ENCODE peak calls at places on chromosomes 13 and 19, in six cellular contexts. One of them, this sample, is unnamed.

GRCh38 chr13:58619396-58620113 is 988.0 kb downstream of the PCDH17 start:
- DNase-seq in kidney glomerular epithelial cell: no peak
- DNase-seq in neural crest cell: no peak
- DNase-seq in adrenal gland: no peak
- DNase-seq in body of pancreas: no peak
- DNase-seq in suprapubic skin: no peak
- DNase-seq in this sample: no peak

GRCh38 chr13:19959141-19959830 is 759 bp downstream of the ZMYM2 start:
- DNase-seq in kidney glomerular epithelial cell: peak; percentile 8
- DNase-seq in neural crest cell: peak; percentile 45
- DNase-seq in adrenal gland: peak; percentile 60
- DNase-seq in body of pancreas: peak; percentile 63
- DNase-seq in suprapubic skin: peak; percentile 84
- DNase-seq in this sample: peak; percentile 58

GRCh38 chr19:4717191-4717965 is 6.3 kb downstream of the DPP9 start:
- DNase-seq in kidney glomerular epithelial cell: no peak
- DNase-seq in neural crest cell: no peak
- DNase-seq in adrenal gland: no peak
- DNase-seq in body of pancreas: no peak
- DNase-seq in suprapubic skin: no peak
- DNase-seq in this sample: peak; percentile 95

GRCh38 chr13:45500492-45501174 is 35.9 kb downstream of the COG3 start:
- DNase-seq in kidney glomerular epithelial cell: peak; percentile 92
- DNase-seq in neural crest cell: no peak
- DNase-seq in adrenal gland: no peak
- DNase-seq in body of pancreas: no peak
- DNase-seq in suprapubic skin: no peak
- DNase-seq in this sample: no peak

GRCh38 chr19:8552810-8553209 is 24.4 kb downstream of the MYO1F start:
- DNase-seq in kidney glomerular epithelial cell: no peak
- DNase-seq in neural crest cell: peak; percentile 31
- DNase-seq in adrenal gland: no peak
- DNase-seq in body of pancreas: no peak
- DNase-seq in suprapubic skin: no peak
- DNase-seq in this sample: no peak

GRCh38 chr13:26459276-26460131 is 98.0 kb upstream of the WASF3 start:
- DNase-seq in kidney glomerular epithelial cell: no peak
- DNase-seq in neural crest cell: no peak
- DNase-seq in adrenal gland: no peak
- DNase-seq in body of pancreas: no peak
- DNase-seq in suprapubic skin: no peak
- DNase-seq in this sample: no peak

GRCh38 chr19:10353793-10354391 is 14.5 kb upstream of the ICAM3 start:
- DNase-seq in kidney glomerular epithelial cell: no peak
- DNase-seq in neural crest cell: peak; percentile 68
- DNase-seq in adrenal gland: peak; percentile 93
- DNase-seq in body of pancreas: peak; percentile 37
- DNase-seq in suprapubic skin: no peak
- DNase-seq in this sample: peak; percentile 67

GRCh38 chr13:91381371-91381770 is 17.1 kb upstream of the GPC5 start:
- DNase-seq in kidney glomerular epithelial cell: peak; percentile 23
- DNase-seq in neural crest cell: no peak
- DNase-seq in adrenal gland: peak; percentile 35
- DNase-seq in body of pancreas: no peak
- DNase-seq in suprapubic skin: no peak
- DNase-seq in this sample: no peak

GRCh38 chr19:45153339-45154063 is 7.3 kb downstream of the NKPD1 start:
- DNase-seq in kidney glomerular epithelial cell: no peak
- DNase-seq in neural crest cell: peak; percentile 77
- DNase-seq in adrenal gland: peak; percentile 61
- DNase-seq in body of pancreas: peak; percentile 51
- DNase-seq in suprapubic skin: no peak
- DNase-seq in this sample: no peak

GRCh38 chr19:45350477-45351058 is 10.0 kb downstream of the KLC3 start:
- DNase-seq in kidney glomerular epithelial cell: no peak
- DNase-seq in neural crest cell: no peak
- DNase-seq in adrenal gland: no peak
- DNase-seq in body of pancreas: no peak
- DNase-seq in suprapubic skin: no peak
- DNase-seq in this sample: no peak

GRCh38 chr19:46426035-46426505 is 2.7 kb downstream of the PNMA8C start:
- DNase-seq in kidney glomerular epithelial cell: peak; percentile 73
- DNase-seq in neural crest cell: no peak
- DNase-seq in adrenal gland: peak; percentile 66
- DNase-seq in body of pancreas: peak; percentile 68
- DNase-seq in suprapubic skin: no peak
- DNase-seq in this sample: no peak

GRCh38 chr13:102847272-102848234 is 1.7 kb downstream of the ERCC5 start:
- DNase-seq in kidney glomerular epithelial cell: peak; percentile 18
- DNase-seq in neural crest cell: no peak
- DNase-seq in adrenal gland: peak; percentile 32
- DNase-seq in body of pancreas: peak; percentile 13
- DNase-seq in suprapubic skin: no peak
- DNase-seq in this sample: no peak

GRCh38 chr13:98885605-98886004 is 92.3 kb downstream of the DOCK9 start:
- DNase-seq in kidney glomerular epithelial cell: no peak
- DNase-seq in neural crest cell: no peak
- DNase-seq in adrenal gland: no peak
- DNase-seq in body of pancreas: no peak
- DNase-seq in suprapubic skin: no peak
- DNase-seq in this sample: no peak

GRCh38 chr13:40381935-40382764 is 284.3 kb downstream of the FOXO1 start:
- DNase-seq in kidney glomerular epithelial cell: no peak
- DNase-seq in neural crest cell: no peak
- DNase-seq in adrenal gland: no peak
- DNase-seq in body of pancreas: no peak
- DNase-seq in suprapubic skin: no peak
- DNase-seq in this sample: no peak

GRCh38 chr13:77928909-77929308 is 10.3 kb upstream of the EDNRB start:
- DNase-seq in kidney glomerular epithelial cell: no peak
- DNase-seq in neural crest cell: no peak
- DNase-seq in adrenal gland: no peak
- DNase-seq in body of pancreas: no peak
- DNase-seq in suprapubic skin: no peak
- DNase-seq in this sample: no peak

GRCh38 chr19:13072206-13072898 is 30.3 kb downstream of the LYL1 start:
- DNase-seq in kidney glomerular epithelial cell: no peak
- DNase-seq in neural crest cell: no peak
- DNase-seq in adrenal gland: no peak
- DNase-seq in body of pancreas: peak; percentile 42
- DNase-seq in suprapubic skin: no peak
- DNase-seq in this sample: no peak

GRCh38 chr13:41742917-41743552 is 217.9 kb downstream of the VWA8 start:
- DNase-seq in kidney glomerular epithelial cell: peak; percentile 8
- DNase-seq in neural crest cell: no peak
- DNase-seq in adrenal gland: no peak
- DNase-seq in body of pancreas: no peak
- DNase-seq in suprapubic skin: no peak
- DNase-seq in this sample: no peak

GRCh38 chr19:41064974-41065569 is 23.2 kb upstream of the CYP2A13 start:
- DNase-seq in kidney glomerular epithelial cell: peak; percentile 3
- DNase-seq in neural crest cell: no peak
- DNase-seq in adrenal gland: no peak
- DNase-seq in body of pancreas: no peak
- DNase-seq in suprapubic skin: no peak
- DNase-seq in this sample: no peak

GRCh38 chr19:45303269-45304060 is 19.2 kb downstream of the CKM start:
- DNase-seq in kidney glomerular epithelial cell: no peak
- DNase-seq in neural crest cell: no peak
- DNase-seq in adrenal gland: no peak
- DNase-seq in body of pancreas: no peak
- DNase-seq in suprapubic skin: no peak
- DNase-seq in this sample: no peak

GRCh38 chr13:80171096-80171495 is 169.8 kb downstream of the SPRY2 start:
- DNase-seq in kidney glomerular epithelial cell: no peak
- DNase-seq in neural crest cell: no peak
- DNase-seq in adrenal gland: no peak
- DNase-seq in body of pancreas: no peak
- DNase-seq in suprapubic skin: no peak
- DNase-seq in this sample: no peak

GRCh38 chr13:26022538-26023292 is 29.1 kb downstream of the SHISA2 start:
- DNase-seq in kidney glomerular epithelial cell: peak; percentile 86
- DNase-seq in neural crest cell: peak; percentile 7
- DNase-seq in adrenal gland: peak; percentile 78
- DNase-seq in body of pancreas: peak; percentile 79
- DNase-seq in suprapubic skin: peak; percentile 88
- DNase-seq in this sample: no peak

GRCh38 chr13:27624071-27624470 is 2.4 kb downstream of the POLR1D start:
- DNase-seq in kidney glomerular epithelial cell: no peak
- DNase-seq in neural crest cell: no peak
- DNase-seq in adrenal gland: no peak
- DNase-seq in body of pancreas: peak; percentile 63
- DNase-seq in suprapubic skin: no peak
- DNase-seq in this sample: no peak

GRCh38 chr13:35388456-35388855 is 88.0 kb downstream of the MAB21L1 start:
- DNase-seq in kidney glomerular epithelial cell: no peak
- DNase-seq in neural crest cell: no peak
- DNase-seq in adrenal gland: no peak
- DNase-seq in body of pancreas: no peak
- DNase-seq in suprapubic skin: no peak
- DNase-seq in this sample: no peak

GRCh38 chr13:76825415-76825814 is 60.8 kb downstream of the KCTD12 start:
- DNase-seq in kidney glomerular epithelial cell: no peak
- DNase-seq in neural crest cell: no peak
- DNase-seq in adrenal gland: no peak
- DNase-seq in body of pancreas: no peak
- DNase-seq in suprapubic skin: no peak
- DNase-seq in this sample: no peak

GRCh38 chr13:33519561-33520479 is 234.3 kb upstream of the STARD13 start:
- DNase-seq in kidney glomerular epithelial cell: no peak
- DNase-seq in neural crest cell: no peak
- DNase-seq in adrenal gland: no peak
- DNase-seq in body of pancreas: no peak
- DNase-seq in suprapubic skin: no peak
- DNase-seq in this sample: no peak

This sample was measured in RWPE2.